ENCODE peak calls at places on chromosomes 2 and 18, in four cellular contexts. One of them, this sample, is unnamed.

GRCh38 chr2:101160454-101160853 is 9.3 kb upstream of the TBC1D8 start:
- DNase-seq in T-helper 2 cell: no peak
- DNase-seq in astrocyte of the spinal cord: peak
- DNase-seq in ureter: no peak
- DNase-seq in this sample: no peak

GRCh38 chr18:48975817-48976649 is 25.3 kb upstream of the SMAD7 start:
- DNase-seq in T-helper 2 cell: peak
- DNase-seq in astrocyte of the spinal cord: peak
- DNase-seq in ureter: no peak
- DNase-seq in this sample: no peak

GRCh38 chr2:119756837-119757236 is 2.9 kb upstream of the PTPN4 start:
- DNase-seq in T-helper 2 cell: no peak
- DNase-seq in astrocyte of the spinal cord: peak
- DNase-seq in ureter: no peak
- DNase-seq in this sample: no peak

GRCh38 chr2:65957886-65958285 is 477.0 kb upstream of the MEIS1 start:
- DNase-seq in T-helper 2 cell: no peak
- DNase-seq in astrocyte of the spinal cord: no peak
- DNase-seq in ureter: no peak
- DNase-seq in this sample: no peak

GRCh38 chr2:31187166-31187565 is 30.1 kb downstream of the CAPN14 start:
- DNase-seq in T-helper 2 cell: no peak
- DNase-seq in astrocyte of the spinal cord: no peak
- DNase-seq in ureter: peak
- DNase-seq in this sample: no peak

GRCh38 chr18:47587587-47587986 is 336.1 kb upstream of the SKOR2 start:
- DNase-seq in T-helper 2 cell: no peak
- DNase-seq in astrocyte of the spinal cord: no peak
- DNase-seq in ureter: no peak
- DNase-seq in this sample: no peak

GRCh38 chr18:11591957-11592356 is 17.4 kb upstream of the SLC35G4 start:
- DNase-seq in T-helper 2 cell: no peak
- DNase-seq in astrocyte of the spinal cord: no peak
- DNase-seq in ureter: no peak
- DNase-seq in this sample: no peak

GRCh38 chr2:239058746-239059145 is 210.9 kb downstream of the TWIST2 start:
- DNase-seq in T-helper 2 cell: no peak
- DNase-seq in astrocyte of the spinal cord: peak
- DNase-seq in ureter: no peak
- DNase-seq in this sample: no peak

GRCh38 chr18:63559567-63560491 is 17.7 kb downstream of the SERPINB12 start:
- DNase-seq in T-helper 2 cell: no peak
- DNase-seq in astrocyte of the spinal cord: no peak
- DNase-seq in ureter: no peak
- DNase-seq in this sample: no peak

GRCh38 chr2:176464886-176465564 is 195.8 kb downstream of the MTX2 start:
- DNase-seq in T-helper 2 cell: no peak
- DNase-seq in astrocyte of the spinal cord: no peak
- DNase-seq in ureter: no peak
- DNase-seq in this sample: no peak

GRCh38 chr18:10805587-10806088 is 279.8 kb downstream of the NAPG start:
- DNase-seq in T-helper 2 cell: no peak
- DNase-seq in astrocyte of the spinal cord: no peak
- DNase-seq in ureter: no peak
- DNase-seq in this sample: no peak

GRCh38 chr2:28348149-28348567 is 44.5 kb upstream of the FOSL2 start:
- DNase-seq in T-helper 2 cell: peak
- DNase-seq in astrocyte of the spinal cord: no peak
- DNase-seq in ureter: no peak
- DNase-seq in this sample: peak

GRCh38 chr2:228535396-228535795 is 353.9 kb upstream of the SPHKAP start:
- DNase-seq in T-helper 2 cell: no peak
- DNase-seq in astrocyte of the spinal cord: no peak
- DNase-seq in ureter: no peak
- DNase-seq in this sample: no peak

GRCh38 chr2:109454304-109454703 is 159.5 kb downstream of the SEPTIN10 start:
- DNase-seq in T-helper 2 cell: no peak
- DNase-seq in astrocyte of the spinal cord: no peak
- DNase-seq in ureter: no peak
- DNase-seq in this sample: no peak

GRCh38 chr2:23487735-23488492 is 102.9 kb downstream of the KLHL29 start:
- DNase-seq in T-helper 2 cell: no peak
- DNase-seq in astrocyte of the spinal cord: peak
- DNase-seq in ureter: no peak
- DNase-seq in this sample: no peak

GRCh38 chr2:212282596-212283330 is 255.8 kb downstream of the ERBB4 start:
- DNase-seq in T-helper 2 cell: no peak
- DNase-seq in astrocyte of the spinal cord: peak
- DNase-seq in ureter: no peak
- DNase-seq in this sample: no peak

GRCh38 chr18:26460449-26461091 is 87.8 kb downstream of the KCTD1 start:
- DNase-seq in T-helper 2 cell: no peak
- DNase-seq in astrocyte of the spinal cord: peak
- DNase-seq in ureter: no peak
- DNase-seq in this sample: no peak

GRCh38 chr2:181667234-181667633 is 10.3 kb upstream of the CERKL start:
- DNase-seq in T-helper 2 cell: no peak
- DNase-seq in astrocyte of the spinal cord: no peak
- DNase-seq in ureter: no peak
- DNase-seq in this sample: no peak

GRCh38 chr2:121697108-121697631 is 39.5 kb downstream of the NIFK start:
- DNase-seq in T-helper 2 cell: no peak
- DNase-seq in astrocyte of the spinal cord: no peak
- DNase-seq in ureter: no peak
- DNase-seq in this sample: no peak

GRCh38 chr2:142965464-142965863 is 88.0 kb downstream of the KYNU start:
- DNase-seq in T-helper 2 cell: no peak
- DNase-seq in astrocyte of the spinal cord: peak
- DNase-seq in ureter: no peak
- DNase-seq in this sample: no peak

GRCh38 chr18:25743661-25744151 is 346.7 kb downstream of the SS18 start:
- DNase-seq in T-helper 2 cell: no peak
- DNase-seq in astrocyte of the spinal cord: no peak
- DNase-seq in ureter: no peak
- DNase-seq in this sample: no peak

This sample was measured in GDM1.